ENCODE peak calls at places on chromosome 10, in nine cellular contexts. One of them, this sample, is unnamed. For H3K4me1, the result is how much of the 10 kb centered on the place peaks cover.

GRCh38 chr10:60820093-60820769 is 42.0 kb downstream of the CDK1 start:
- DNase-seq in fibroblast of lung: peak
- DNase-seq in colonic mucosa: no peak
- DNase-seq in body of pancreas: no peak
- DNase-seq in MM.1S: peak
- DNase-seq in psoas muscle: no peak
- DNase-seq in RWPE2: no peak
- DNase-seq in tibial artery: no peak
- DNase-seq in mucosa of descending colon: no peak
- DNase-seq in this sample: peak

GRCh38 chr10:77552252-77552651 is 85.4 kb downstream of the KCNMA1 start:
- DNase-seq in fibroblast of lung: peak
- DNase-seq in colonic mucosa: no peak
- DNase-seq in body of pancreas: no peak
- DNase-seq in MM.1S: no peak
- DNase-seq in psoas muscle: no peak
- DNase-seq in RWPE2: no peak
- DNase-seq in tibial artery: no peak
- DNase-seq in mucosa of descending colon: no peak
- DNase-seq in this sample: no peak

GRCh38 chr10:34959786-34960185 is 130.4 kb downstream of the CUL2 start:
- DNase-seq in fibroblast of lung: no peak
- DNase-seq in colonic mucosa: no peak
- DNase-seq in body of pancreas: no peak
- DNase-seq in MM.1S: no peak
- DNase-seq in psoas muscle: no peak
- DNase-seq in RWPE2: no peak
- DNase-seq in tibial artery: no peak
- DNase-seq in mucosa of descending colon: no peak
- DNase-seq in this sample: no peak

GRCh38 chr10:51178634-51179033 is 104.3 kb downstream of the PRKG1 start:
- DNase-seq in fibroblast of lung: no peak
- DNase-seq in colonic mucosa: no peak
- DNase-seq in body of pancreas: no peak
- DNase-seq in MM.1S: no peak
- DNase-seq in psoas muscle: no peak
- DNase-seq in RWPE2: no peak
- DNase-seq in tibial artery: no peak
- DNase-seq in mucosa of descending colon: no peak
- DNase-seq in this sample: no peak

GRCh38 chr10:58326967-58327381 is 7.8 kb upstream of the UBE2D1 start:
- DNase-seq in fibroblast of lung: peak
- DNase-seq in colonic mucosa: no peak
- DNase-seq in body of pancreas: peak
- DNase-seq in MM.1S: no peak
- DNase-seq in psoas muscle: peak
- DNase-seq in RWPE2: no peak
- DNase-seq in tibial artery: peak
- DNase-seq in mucosa of descending colon: no peak
- DNase-seq in this sample: no peak

GRCh38 chr10:74589226-74589673 is 237.2 kb upstream of the KAT6B start:
- DNase-seq in fibroblast of lung: peak
- DNase-seq in colonic mucosa: peak
- DNase-seq in body of pancreas: peak
- DNase-seq in MM.1S: no peak
- DNase-seq in psoas muscle: peak
- DNase-seq in RWPE2: peak
- DNase-seq in tibial artery: peak
- DNase-seq in mucosa of descending colon: peak
- DNase-seq in this sample: peak

GRCh38 chr10:35324196-35324595 is 12.1 kb upstream of the CCNY start:
- DNase-seq in fibroblast of lung: no peak
- DNase-seq in colonic mucosa: no peak
- DNase-seq in body of pancreas: no peak
- DNase-seq in MM.1S: no peak
- DNase-seq in psoas muscle: no peak
- DNase-seq in RWPE2: no peak
- DNase-seq in tibial artery: no peak
- DNase-seq in mucosa of descending colon: no peak
- DNase-seq in this sample: no peak

GRCh38 chr10:8159628-8160165 is 105.2 kb downstream of the GATA3 start:
- DNase-seq in fibroblast of lung: no peak
- DNase-seq in colonic mucosa: no peak
- DNase-seq in body of pancreas: no peak
- DNase-seq in MM.1S: no peak
- DNase-seq in psoas muscle: no peak
- DNase-seq in RWPE2: no peak
- DNase-seq in tibial artery: no peak
- DNase-seq in mucosa of descending colon: no peak
- DNase-seq in this sample: peak

GRCh38 chr10:103501186-103501585 is 7.7 kb downstream of the NEURL1 start:
- DNase-seq in fibroblast of lung: no peak
- DNase-seq in colonic mucosa: no peak
- DNase-seq in body of pancreas: no peak
- DNase-seq in MM.1S: no peak
- DNase-seq in psoas muscle: no peak
- DNase-seq in RWPE2: no peak
- DNase-seq in tibial artery: no peak
- DNase-seq in mucosa of descending colon: no peak
- DNase-seq in this sample: no peak

GRCh38 chr10:28842321-28842720 is 165.0 kb downstream of the BAMBI start:
- DNase-seq in fibroblast of lung: peak
- DNase-seq in colonic mucosa: no peak
- DNase-seq in body of pancreas: no peak
- DNase-seq in MM.1S: no peak
- DNase-seq in psoas muscle: no peak
- DNase-seq in RWPE2: no peak
- DNase-seq in tibial artery: no peak
- DNase-seq in mucosa of descending colon: no peak
- DNase-seq in this sample: no peak

GRCh38 chr10:132137111-132138072 is 49.4 kb upstream of the DPYSL4 start:
- DNase-seq in fibroblast of lung: no peak
- DNase-seq in colonic mucosa: no peak
- DNase-seq in body of pancreas: no peak
- DNase-seq in MM.1S: no peak
- DNase-seq in psoas muscle: no peak
- DNase-seq in RWPE2: peak
- DNase-seq in tibial artery: no peak
- DNase-seq in mucosa of descending colon: peak
- DNase-seq in this sample: no peak

GRCh38 chr10:88986549-88987242 is 3.9 kb upstream of the FAS start:
- DNase-seq in fibroblast of lung: peak
- DNase-seq in colonic mucosa: no peak
- DNase-seq in body of pancreas: peak
- DNase-seq in MM.1S: peak
- DNase-seq in psoas muscle: no peak
- DNase-seq in RWPE2: no peak
- DNase-seq in tibial artery: no peak
- DNase-seq in mucosa of descending colon: no peak
- DNase-seq in this sample: peak

GRCh38 chr10:17660921-17661320 is 17.0 kb downstream of the STAM start:
- DNase-seq in fibroblast of lung: no peak
- DNase-seq in colonic mucosa: no peak
- DNase-seq in body of pancreas: no peak
- DNase-seq in MM.1S: no peak
- DNase-seq in psoas muscle: no peak
- DNase-seq in RWPE2: no peak
- DNase-seq in tibial artery: no peak
- DNase-seq in mucosa of descending colon: no peak
- DNase-seq in this sample: peak

GRCh38 chr10:128793726-128794655 is 667.8 kb upstream of the MKI67 start:
- DNase-seq in fibroblast of lung: no peak
- DNase-seq in colonic mucosa: no peak
- DNase-seq in body of pancreas: no peak
- DNase-seq in MM.1S: no peak
- DNase-seq in psoas muscle: no peak
- DNase-seq in RWPE2: no peak
- DNase-seq in tibial artery: no peak
- DNase-seq in mucosa of descending colon: no peak
- DNase-seq in this sample: no peak

GRCh38 chr10:128739937-128740336 is 613.7 kb upstream of the MKI67 start:
- DNase-seq in fibroblast of lung: no peak
- DNase-seq in colonic mucosa: no peak
- DNase-seq in body of pancreas: no peak
- DNase-seq in MM.1S: no peak
- DNase-seq in psoas muscle: no peak
- DNase-seq in RWPE2: no peak
- DNase-seq in tibial artery: no peak
- DNase-seq in mucosa of descending colon: peak
- DNase-seq in this sample: no peak

GRCh38 chr10:124152139-124152780 is 58.9 kb upstream of the CHST15 start:
- DNase-seq in fibroblast of lung: peak
- DNase-seq in colonic mucosa: peak
- DNase-seq in body of pancreas: no peak
- DNase-seq in MM.1S: no peak
- DNase-seq in psoas muscle: peak
- DNase-seq in RWPE2: peak
- DNase-seq in tibial artery: peak
- DNase-seq in mucosa of descending colon: peak
- DNase-seq in this sample: peak

GRCh38 chr10:124152781-124153600 is 59.6 kb upstream of the CHST15 start:
- DNase-seq in fibroblast of lung: peak
- DNase-seq in colonic mucosa: peak
- DNase-seq in body of pancreas: peak
- DNase-seq in MM.1S: peak
- DNase-seq in psoas muscle: peak
- DNase-seq in RWPE2: peak
- DNase-seq in tibial artery: peak
- DNase-seq in mucosa of descending colon: peak
- DNase-seq in this sample: peak

GRCh38 chr10:124150189-124150806 is 56.9 kb upstream of the CHST15 start:
- DNase-seq in fibroblast of lung: no peak
- DNase-seq in colonic mucosa: no peak
- DNase-seq in body of pancreas: no peak
- DNase-seq in MM.1S: peak
- DNase-seq in psoas muscle: no peak
- DNase-seq in RWPE2: no peak
- DNase-seq in tibial artery: no peak
- DNase-seq in mucosa of descending colon: no peak
- DNase-seq in this sample: no peak

GRCh38 chr10:124150807-124151417 is 57.5 kb upstream of the CHST15 start:
- DNase-seq in fibroblast of lung: no peak
- DNase-seq in colonic mucosa: no peak
- DNase-seq in body of pancreas: no peak
- DNase-seq in MM.1S: no peak
- DNase-seq in psoas muscle: no peak
- DNase-seq in RWPE2: no peak
- DNase-seq in tibial artery: no peak
- DNase-seq in mucosa of descending colon: no peak
- DNase-seq in this sample: no peak

GRCh38 chr10:124151466-124152095 is 58.2 kb upstream of the CHST15 start:
- DNase-seq in fibroblast of lung: no peak
- DNase-seq in colonic mucosa: no peak
- DNase-seq in body of pancreas: no peak
- DNase-seq in MM.1S: no peak
- DNase-seq in psoas muscle: no peak
- DNase-seq in RWPE2: no peak
- DNase-seq in tibial artery: no peak
- DNase-seq in mucosa of descending colon: no peak
- DNase-seq in this sample: no peak
- H3K4me1 ChIP-seq in fibroblast of lung: under half
- H3K4me1 ChIP-seq in colonic mucosa: under half
- H3K4me1 ChIP-seq in body of pancreas: under half
- H3K4me1 ChIP-seq in MM.1S: half or more
- H3K4me1 ChIP-seq in psoas muscle: under half
- H3K4me1 ChIP-seq in RWPE2: under half
- H3K4me1 ChIP-seq in tibial artery: under half
- H3K4me1 ChIP-seq in mucosa of descending colon: under half
- H3K4me1 ChIP-seq in this sample: under half

GRCh38 chr10:112581921-112582320 is 134.9 kb downstream of the VTI1A start:
- DNase-seq in fibroblast of lung: no peak
- DNase-seq in colonic mucosa: no peak
- DNase-seq in body of pancreas: no peak
- DNase-seq in MM.1S: no peak
- DNase-seq in psoas muscle: no peak
- DNase-seq in RWPE2: no peak
- DNase-seq in tibial artery: no peak
- DNase-seq in mucosa of descending colon: no peak
- DNase-seq in this sample: no peak

GRCh38 chr10:112585052-112585451 is 138.0 kb downstream of the VTI1A start:
- DNase-seq in fibroblast of lung: peak
- DNase-seq in colonic mucosa: no peak
- DNase-seq in body of pancreas: no peak
- DNase-seq in MM.1S: no peak
- DNase-seq in psoas muscle: no peak
- DNase-seq in RWPE2: peak
- DNase-seq in tibial artery: peak
- DNase-seq in mucosa of descending colon: no peak
- DNase-seq in this sample: no peak

GRCh38 chr10:112585960-112586359 is 138.9 kb downstream of the VTI1A start:
- DNase-seq in fibroblast of lung: peak
- DNase-seq in colonic mucosa: no peak
- DNase-seq in body of pancreas: no peak
- DNase-seq in MM.1S: no peak
- DNase-seq in psoas muscle: no peak
- DNase-seq in RWPE2: no peak
- DNase-seq in tibial artery: no peak
- DNase-seq in mucosa of descending colon: no peak
- DNase-seq in this sample: no peak

GRCh38 chr10:112584276-112584675 is 137.3 kb downstream of the VTI1A start:
- DNase-seq in fibroblast of lung: no peak
- DNase-seq in colonic mucosa: no peak
- DNase-seq in body of pancreas: no peak
- DNase-seq in MM.1S: no peak
- DNase-seq in psoas muscle: no peak
- DNase-seq in RWPE2: no peak
- DNase-seq in tibial artery: no peak
- DNase-seq in mucosa of descending colon: no peak
- DNase-seq in this sample: no peak

GRCh38 chr10:112583236-112583919 is 136.4 kb downstream of the VTI1A start:
- DNase-seq in fibroblast of lung: no peak
- DNase-seq in colonic mucosa: no peak
- DNase-seq in body of pancreas: no peak
- DNase-seq in MM.1S: no peak
- DNase-seq in psoas muscle: no peak
- DNase-seq in RWPE2: no peak
- DNase-seq in tibial artery: no peak
- DNase-seq in mucosa of descending colon: no peak
- DNase-seq in this sample: no peak
- H3K4me1 ChIP-seq in fibroblast of lung: under half
- H3K4me1 ChIP-seq in colonic mucosa: under half
- H3K4me1 ChIP-seq in body of pancreas: under half
- H3K4me1 ChIP-seq in MM.1S: under half
- H3K4me1 ChIP-seq in psoas muscle: under half
- H3K4me1 ChIP-seq in RWPE2: under half
- H3K4me1 ChIP-seq in tibial artery: under half
- H3K4me1 ChIP-seq in mucosa of descending colon: under half
- H3K4me1 ChIP-seq in this sample: under half

GRCh38 chr10:84343831-84344230 is 15.4 kb downstream of the CCSER2 start:
- DNase-seq in fibroblast of lung: no peak
- DNase-seq in colonic mucosa: no peak
- DNase-seq in body of pancreas: no peak
- DNase-seq in MM.1S: no peak
- DNase-seq in psoas muscle: no peak
- DNase-seq in RWPE2: no peak
- DNase-seq in tibial artery: no peak
- DNase-seq in mucosa of descending colon: no peak
- DNase-seq in this sample: no peak
- H3K4me1 ChIP-seq in fibroblast of lung: under half
- H3K4me1 ChIP-seq in colonic mucosa: under half
- H3K4me1 ChIP-seq in body of pancreas: under half
- H3K4me1 ChIP-seq in MM.1S: under half
- H3K4me1 ChIP-seq in psoas muscle: under half
- H3K4me1 ChIP-seq in RWPE2: under half
- H3K4me1 ChIP-seq in tibial artery: under half
- H3K4me1 ChIP-seq in mucosa of descending colon: under half
- H3K4me1 ChIP-seq in this sample: under half

GRCh38 chr10:79135790-79136189 is 67.0 kb downstream of the ZMIZ1 start:
- DNase-seq in fibroblast of lung: no peak
- DNase-seq in colonic mucosa: no peak
- DNase-seq in body of pancreas: no peak
- DNase-seq in MM.1S: no peak
- DNase-seq in psoas muscle: no peak
- DNase-seq in RWPE2: no peak
- DNase-seq in tibial artery: no peak
- DNase-seq in mucosa of descending colon: no peak
- DNase-seq in this sample: no peak
- H3K4me1 ChIP-seq in fibroblast of lung: under half
- H3K4me1 ChIP-seq in colonic mucosa: under half
- H3K4me1 ChIP-seq in body of pancreas: under half
- H3K4me1 ChIP-seq in MM.1S: under half
- H3K4me1 ChIP-seq in psoas muscle: half or more
- H3K4me1 ChIP-seq in RWPE2: under half
- H3K4me1 ChIP-seq in tibial artery: under half
- H3K4me1 ChIP-seq in mucosa of descending colon: under half
- H3K4me1 ChIP-seq in this sample: under half